ENCODE peak calls at places on chromosomes 7 and 10, in seven cellular contexts. X, N, M, E, Y, D and U are unnamed samples.
A peak's percentile ranks its signal among the peaks of the same experiment; 100 is the strongest.

GRCh38 chr10:80477813-80478212 is 23.7 kb downstream of the TSPAN14 start:
- DNase-seq in X (peak; percentile 92), N (no peak), M (no peak), E (peak; percentile 88), Y (peak; percentile 64), D (peak; percentile 89), U (peak; percentile 93)

GRCh38 chr7:129101746-129102145 is 42.8 kb upstream of the TSPAN33 start:
- DNase-seq in X (no peak), N (no peak), M (no peak), E (peak; percentile 39), Y (no peak), D (no peak), U (peak; percentile 29)

GRCh38 chr10:79445708-79446450 is 455 bp upstream of the ZCCHC24 start:
- DNase-seq in X (peak; percentile 99), N (peak; percentile 73), M (peak; percentile 87), E (peak; percentile 100), Y (peak; percentile 99), D (peak; percentile 93), U (peak; percentile 94)

GRCh38 chr10:12929381-12929780 is 72.1 kb downstream of the CCDC3 start:
- DNase-seq in X (no peak), N (no peak), M (no peak), E (no peak), Y (no peak), D (no peak), U (no peak)

GRCh38 chr10:89207181-89207800 is at the start of gene CH25H:
- DNase-seq in X (peak; percentile 74), N (no peak), M (peak; percentile 21), E (peak; percentile 94), Y (peak; percentile 87), D (no peak), U (peak; percentile 42)

GRCh38 chr7:95434501-95435421 is at the start of gene PON2:
- DNase-seq in X (peak; percentile 72), N (peak; percentile 77), M (peak; percentile 9), E (peak; percentile 94), Y (peak; percentile 94), D (no peak), U (peak; percentile 79)

GRCh38 chr7:66741706-66742053 is 1.1 kb downstream of the RABGEF1 start:
- DNase-seq in X (peak; percentile 35), N (peak; percentile 46), M (no peak), E (peak; percentile 62), Y (no peak), D (no peak), U (no peak)

GRCh38 chr10:117217196-117217761 is 20.0 kb downstream of the KCNK18 start:
- DNase-seq in X (no peak), N (peak; percentile 64), M (no peak), E (peak; percentile 40), Y (peak; percentile 25), D (no peak), U (no peak)

GRCh38 chr10:7107287-7107686 is 303.5 kb downstream of the SFMBT2 start:
- DNase-seq in X (peak; percentile 83), N (no peak), M (no peak), E (peak; percentile 84), Y (peak; percentile 58), D (peak; percentile 11), U (no peak)

GRCh38 chr7:22868509-22868908 is 45.9 kb upstream of the TOMM7 start:
- DNase-seq in X (no peak), N (no peak), M (no peak), E (no peak), Y (no peak), D (no peak), U (no peak)

GRCh38 chr7:130148561-130148960 is 56.6 kb downstream of the TMEM209 start:
- DNase-seq in X (peak; percentile 46), N (no peak), M (no peak), E (peak; percentile 43), Y (no peak), D (no peak), U (no peak)

GRCh38 chr10:117684673-117685211 is 142.2 kb downstream of the EMX2 start:
- DNase-seq in X (no peak), N (no peak), M (no peak), E (peak; percentile 10), Y (peak; percentile 65), D (no peak), U (peak; percentile 73)